ENCODE peak calls at places on chromosome 22, in five cellular contexts. R is Peyer's patch, G is A549, O is H1, C is spleen. L is an unnamed sample.

GRCh38 chr22:19039448-19039780 is 82.8 kb downstream of the DGCR2 start:
- DNase-seq in G (no peak), C (peak; percentile 21), O (no peak), R (no peak), L (no peak)

GRCh38 chr22:23829845-23830372 is 8.9 kb downstream of the DERL3 start:
- DNase-seq in R (no peak), G (no peak), O (no peak), C (no peak), L (no peak)

GRCh38 chr22:44357962-44358553 is 45.3 kb upstream of the SHISAL1 start:
- DNase-seq in O (no peak), C (peak; percentile 19), G (no peak), R (no peak), L (no peak)

GRCh38 chr22:40396882-40397281 is 26.5 kb downstream of the SGSM3 start:
- DNase-seq in C (no peak), O (no peak), R (no peak), G (no peak), L (no peak)

GRCh38 chr22:17955611-17956379 is 68.6 kb downstream of the MICAL3 start:
- DNase-seq in C (no peak), R (no peak), O (no peak), G (no peak), L (no peak)

GRCh38 chr22:35016909-35017308 is 49.0 kb upstream of the ISX start:
- DNase-seq in G (no peak), R (no peak), O (no peak), C (no peak), L (no peak)

GRCh38 chr22:48880749-48881148 is 946.9 kb downstream of the BRD1 start:
- DNase-seq in G (no peak), R (no peak), O (no peak), C (peak; percentile 43), L (no peak)

GRCh38 chr22:41816871-41817270 is 16.0 kb upstream of the SREBF2 start:
- DNase-seq in R (no peak), C (no peak), G (no peak), O (no peak), L (no peak)

GRCh38 chr22:36383110-36383581 is 4.6 kb downstream of the MYH9 start:
- DNase-seq in C (peak; percentile 85), G (no peak), R (peak; percentile 94), O (no peak), L (peak; percentile 55)

GRCh38 chr22:30262917-30263741 is 3.5 kb downstream of the OSM start:
- DNase-seq in O (peak; percentile 66), G (no peak), C (peak; percentile 92), R (peak; percentile 80), L (peak; percentile 70)
- TF ChIP-seq POLR2A in O (no peak), G (no peak), C (no peak), R (no peak), L (no peak)

DNA sequence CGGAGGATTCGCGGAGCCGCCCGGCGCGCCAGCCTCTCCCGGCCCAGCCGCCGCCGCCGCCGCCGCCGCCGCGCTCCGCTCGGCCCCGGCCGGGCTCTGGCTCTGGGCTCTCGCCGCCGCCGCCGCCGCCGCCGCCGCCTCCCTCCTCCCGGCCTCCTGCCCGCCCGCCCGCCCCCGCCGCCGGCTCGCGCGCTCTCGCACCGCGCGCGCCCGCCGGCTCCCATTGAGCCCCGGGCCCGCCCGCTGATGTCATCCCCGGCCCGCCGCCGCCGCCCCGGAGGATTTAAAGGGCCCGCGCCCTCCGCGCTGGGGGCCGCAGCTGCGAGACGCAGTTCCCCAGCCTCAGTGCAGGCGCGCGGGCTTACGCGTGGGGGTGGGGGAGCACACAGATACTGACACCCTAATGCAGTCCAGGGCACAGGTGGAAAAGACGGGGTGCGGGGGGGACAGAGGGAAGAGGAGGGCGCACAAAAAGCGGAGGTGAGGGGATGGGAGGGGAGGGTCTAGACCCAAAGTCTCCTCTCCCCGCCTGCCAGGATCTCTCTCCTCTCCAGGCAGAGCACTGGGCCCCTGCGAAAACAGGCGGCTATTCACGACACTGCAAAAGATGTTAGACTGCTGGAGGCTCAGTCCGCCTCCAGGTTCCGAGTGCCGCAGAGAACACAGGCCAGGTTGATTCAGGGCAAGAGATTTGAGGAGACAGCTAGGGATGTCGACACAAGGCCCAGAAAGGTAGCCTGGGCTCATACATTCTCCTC is at the start of gene CSNK1E:
- DNase-seq in R (peak; percentile 80), C (peak; percentile 94), G (peak; percentile 51), O (no peak), L (peak; percentile 89)
- TF ChIP-seq POLR2A in R (no peak), C (no peak), G (no peak), O (peak; percentile 50), L (no peak)

DNA sequence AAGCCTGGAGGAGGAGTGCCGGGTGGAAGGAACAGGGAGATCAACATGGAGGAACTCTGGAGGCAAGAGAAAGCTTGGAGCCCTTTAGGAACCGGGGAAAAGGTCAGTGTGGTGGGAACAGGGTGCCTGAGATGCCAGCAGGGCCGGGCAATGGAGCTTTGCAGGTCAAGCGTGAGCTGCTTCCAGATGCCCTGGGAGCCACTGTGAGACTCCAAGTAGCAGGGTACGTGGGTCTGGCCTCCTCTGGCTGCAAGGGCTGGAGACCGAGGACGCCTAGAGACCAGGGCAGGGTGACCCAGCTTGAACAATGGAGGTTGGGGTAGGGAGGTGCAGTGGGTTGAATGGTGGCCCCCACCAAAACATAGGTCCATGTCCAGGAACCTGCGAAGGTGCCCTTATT is 15.6 kb upstream of the EMID1 start:
- DNase-seq in R (no peak), C (no peak), G (no peak), O (no peak), L (no peak)
- TF ChIP-seq POLR2A in R (no peak), C (no peak), G (no peak), O (no peak), L (no peak)

DNA sequence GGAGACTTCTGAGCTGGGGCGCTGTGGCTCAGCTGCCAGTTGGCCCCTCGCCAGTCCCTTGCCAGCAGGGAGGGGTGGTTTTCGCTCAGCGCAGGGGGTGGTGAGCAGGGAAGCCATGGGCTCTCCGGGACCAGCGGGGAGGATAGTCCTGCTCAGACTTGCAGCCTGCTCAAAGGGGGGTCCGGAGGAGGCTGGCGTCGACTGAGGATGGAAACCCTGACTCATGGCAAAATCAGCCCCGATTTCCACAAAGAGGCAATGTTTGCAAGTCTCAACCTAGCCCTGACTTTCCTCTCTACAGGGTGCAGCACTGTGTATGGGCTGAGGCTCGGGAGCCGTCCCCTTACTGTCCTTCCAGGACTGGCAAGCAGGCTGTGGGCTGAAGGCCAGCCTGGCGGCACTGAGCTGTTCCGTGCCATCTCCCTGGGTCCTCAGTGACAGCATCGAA is 35.1 kb downstream of the FBLN1 start:
- DNase-seq in R (no peak), G (no peak), C (no peak), O (no peak), L (no peak)
- TF ChIP-seq POLR2A in R (no peak), G (no peak), C (no peak), O (no peak), L (no peak)

GRCh38 chr22:31091106-31091975 is 10.2 kb downstream of the SMTN start:
- DNase-seq in C (no peak), R (no peak), G (no peak), O (no peak), L (peak; percentile 11)
- TF ChIP-seq POLR2A in C (no peak), R (no peak), G (no peak), O (no peak), L (no peak)

DNA sequence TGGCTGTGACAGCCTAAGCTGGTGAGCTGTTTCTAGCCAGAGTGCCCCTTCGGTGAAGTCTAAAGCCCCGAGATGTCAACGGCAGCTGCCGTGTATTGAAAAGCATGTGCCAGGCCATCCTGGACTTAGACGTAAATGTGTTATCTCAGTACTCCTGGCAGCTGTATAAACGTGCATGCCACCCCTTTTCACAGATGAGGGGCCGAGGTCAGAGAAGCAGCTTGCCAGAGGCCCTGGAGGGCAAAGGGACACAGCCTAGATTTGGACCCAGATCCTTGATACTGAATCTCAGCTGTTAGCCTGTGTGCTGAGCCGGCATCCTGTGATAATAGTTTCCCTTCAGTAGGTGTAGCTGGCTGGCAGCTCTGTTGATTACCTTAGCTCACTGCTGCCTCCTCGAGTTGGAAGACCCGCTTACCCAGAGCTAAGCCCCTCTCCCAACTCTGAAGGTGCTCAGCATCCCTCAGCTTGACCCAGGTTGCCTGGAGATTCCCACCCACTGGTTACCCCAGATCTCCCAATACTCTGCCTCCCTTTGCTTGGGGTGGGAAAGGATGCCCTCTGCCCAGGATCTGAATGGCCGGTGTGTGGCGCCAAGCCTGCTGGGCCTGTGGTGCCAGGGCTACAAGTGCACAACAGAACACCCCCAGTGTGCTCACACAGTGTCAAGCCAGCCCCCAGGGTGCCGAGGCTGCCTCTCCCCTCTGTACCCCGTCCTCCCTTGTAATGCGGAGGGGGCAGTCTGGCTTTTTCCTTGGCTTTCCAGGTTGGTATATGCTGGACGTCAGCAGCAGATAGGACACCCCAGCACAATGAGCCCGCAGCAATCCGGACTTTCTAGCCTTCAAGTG is 59.8 kb upstream of the WNT7B start:
- DNase-seq in G (peak; percentile 65), R (peak; percentile 55), O (no peak), C (peak; percentile 86), L (no peak)
- TF ChIP-seq POLR2A in G (no peak), R (no peak), O (no peak), C (no peak), L (no peak)

GRCh38 chr22:27011717-27012116 is 354.3 kb downstream of the MIAT start:
- DNase-seq in C (no peak), G (no peak), R (no peak), O (no peak), L (no peak)

GRCh38 chr22:27008454-27008853 is 351.1 kb downstream of the MIAT start:
- DNase-seq in G (no peak), C (no peak), O (no peak), R (no peak), L (no peak)

DNA sequence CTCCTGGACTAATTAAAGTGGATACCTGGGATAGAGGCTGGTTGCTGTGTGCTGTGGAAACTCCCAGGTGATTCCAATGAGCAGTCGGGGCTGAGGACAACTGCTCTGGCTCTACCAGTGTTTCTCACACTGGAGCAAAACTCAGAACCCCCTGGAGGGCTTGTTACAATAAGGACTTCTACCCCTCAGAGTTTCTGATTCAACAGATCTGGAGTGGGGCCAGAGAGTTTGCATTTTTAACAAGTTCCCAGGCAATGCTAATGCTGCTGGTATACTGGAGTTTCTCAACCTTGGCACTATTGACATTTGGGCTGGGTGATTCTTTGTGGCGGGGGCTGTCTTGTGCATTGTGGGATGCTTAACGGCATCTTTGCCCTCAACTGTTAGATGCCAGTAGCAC is 353.7 kb downstream of the MIAT start:
- DNase-seq in O (no peak), C (no peak), R (no peak), G (no peak), L (no peak)
- TF ChIP-seq POLR2A in O (no peak), C (no peak), R (no peak), G (no peak), L (no peak)

GRCh38 chr22:20106205-20106848 is 9.6 kb upstream of the RANBP1 start:
- DNase-seq in O (no peak), R (no peak), C (peak; percentile 41), G (no peak), L (no peak)

GRCh38 chr22:20102203-20102780 is 13.6 kb upstream of the RANBP1 start:
- DNase-seq in R (no peak), O (no peak), G (no peak), C (peak; percentile 21), L (no peak)

GRCh38 chr22:20099099-20099711 is 16.7 kb upstream of the RANBP1 start:
- DNase-seq in R (no peak), C (peak; percentile 33), G (no peak), O (no peak), L (no peak)

GRCh38 chr22:20105456-20106204 is 10.3 kb upstream of the RANBP1 start:
- DNase-seq in G (no peak), R (no peak), C (peak; percentile 14), O (no peak), L (no peak)

DNA sequence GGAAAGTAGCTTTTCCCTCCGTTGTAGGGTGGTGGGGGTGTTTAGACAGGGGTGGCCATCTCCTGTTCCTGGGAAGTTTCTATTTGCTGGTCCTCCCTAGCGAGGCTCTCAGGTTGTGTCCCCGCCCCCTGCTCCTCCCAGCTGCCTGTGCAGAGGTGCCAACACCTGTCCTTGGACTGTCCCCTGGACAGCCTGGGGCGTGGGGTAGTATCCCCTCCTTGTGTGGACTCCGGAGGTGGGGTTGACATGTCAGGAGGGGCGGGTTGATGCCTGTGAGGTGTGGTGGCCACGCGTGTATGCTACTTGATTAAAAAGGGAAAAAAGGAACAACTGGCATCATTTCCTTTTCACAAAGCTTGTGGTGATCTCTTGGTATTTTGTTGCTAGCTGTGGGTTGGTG is 14.3 kb upstream of the RANBP1 start:
- DNase-seq in G (no peak), O (no peak), R (no peak), C (peak; percentile 56), L (no peak)
- TF ChIP-seq POLR2A in G (no peak), O (no peak), R (no peak), C (no peak), L (no peak)

L was measured in GM12891.